ENCODE peak calls at places on chromosomes 6 and 20, in nine cellular contexts. One of them, this sample, is unnamed.

GRCh38 chr6:44668391-44668930 is 281.0 kb downstream of the CDC5L start:
- DNase-seq in heart right ventricle: no peak
- DNase-seq in IMR-90: no peak
- DNase-seq in AG04449: no peak
- DNase-seq in psoas muscle: no peak
- DNase-seq in AG10803: no peak
- DNase-seq in right atrium auricular region: no peak
- DNase-seq in body of pancreas: no peak
- DNase-seq in fibroblast of mammary gland: no peak
- DNase-seq in this sample: no peak

GRCh38 chr20:38168791-38169589 is 3.9 kb upstream of the TGM2 start:
- DNase-seq in body of pancreas: no peak
- DNase-seq in right atrium auricular region: no peak
- DNase-seq in AG04449: no peak
- DNase-seq in fibroblast of mammary gland: no peak
- DNase-seq in psoas muscle: peak
- DNase-seq in AG10803: no peak
- DNase-seq in IMR-90: no peak
- DNase-seq in heart right ventricle: no peak
- DNase-seq in this sample: no peak

GRCh38 chr6:13105139-13105538 is 223.2 kb downstream of the TBC1D7 start:
- DNase-seq in body of pancreas: no peak
- DNase-seq in right atrium auricular region: no peak
- DNase-seq in IMR-90: no peak
- DNase-seq in heart right ventricle: no peak
- DNase-seq in psoas muscle: no peak
- DNase-seq in AG04449: no peak
- DNase-seq in AG10803: no peak
- DNase-seq in fibroblast of mammary gland: no peak
- DNase-seq in this sample: no peak

GRCh38 chr6:160513836-160514235 is 150.2 kb downstream of the LPA start:
- DNase-seq in body of pancreas: no peak
- DNase-seq in heart right ventricle: no peak
- DNase-seq in fibroblast of mammary gland: peak
- DNase-seq in right atrium auricular region: no peak
- DNase-seq in AG10803: no peak
- DNase-seq in psoas muscle: no peak
- DNase-seq in IMR-90: no peak
- DNase-seq in AG04449: no peak
- DNase-seq in this sample: no peak

GRCh38 chr6:114108119-114109002 is 137.4 kb upstream of the HDAC2 start:
- DNase-seq in heart right ventricle: peak
- DNase-seq in right atrium auricular region: peak
- DNase-seq in IMR-90: peak
- DNase-seq in body of pancreas: peak
- DNase-seq in psoas muscle: peak
- DNase-seq in AG04449: no peak
- DNase-seq in fibroblast of mammary gland: peak
- DNase-seq in AG10803: peak
- DNase-seq in this sample: peak

GRCh38 chr6:33624856-33625255 is 3.7 kb downstream of the ITPR3 start:
- DNase-seq in AG04449: no peak
- DNase-seq in body of pancreas: no peak
- DNase-seq in right atrium auricular region: no peak
- DNase-seq in fibroblast of mammary gland: no peak
- DNase-seq in AG10803: no peak
- DNase-seq in heart right ventricle: no peak
- DNase-seq in psoas muscle: no peak
- DNase-seq in IMR-90: no peak
- DNase-seq in this sample: no peak

GRCh38 chr6:20198764-20199174 is 13.5 kb downstream of the MBOAT1 start:
- DNase-seq in heart right ventricle: no peak
- DNase-seq in IMR-90: no peak
- DNase-seq in AG04449: no peak
- DNase-seq in right atrium auricular region: no peak
- DNase-seq in AG10803: no peak
- DNase-seq in body of pancreas: no peak
- DNase-seq in fibroblast of mammary gland: no peak
- DNase-seq in psoas muscle: no peak
- DNase-seq in this sample: no peak

GRCh38 chr20:6381887-6382286 is 259.1 kb upstream of the FERMT1 start:
- DNase-seq in fibroblast of mammary gland: no peak
- DNase-seq in right atrium auricular region: no peak
- DNase-seq in psoas muscle: no peak
- DNase-seq in body of pancreas: no peak
- DNase-seq in IMR-90: peak
- DNase-seq in heart right ventricle: no peak
- DNase-seq in AG10803: no peak
- DNase-seq in AG04449: no peak
- DNase-seq in this sample: no peak

GRCh38 chr6:159819932-159820640 is 20.0 kb downstream of the PNLDC1 start:
- DNase-seq in heart right ventricle: no peak
- DNase-seq in fibroblast of mammary gland: no peak
- DNase-seq in right atrium auricular region: no peak
- DNase-seq in body of pancreas: no peak
- DNase-seq in IMR-90: no peak
- DNase-seq in AG10803: no peak
- DNase-seq in psoas muscle: no peak
- DNase-seq in AG04449: no peak
- DNase-seq in this sample: no peak

GRCh38 chr6:57177545-57178225 is 5.6 kb downstream of the BAG2 start:
- DNase-seq in right atrium auricular region: peak
- DNase-seq in psoas muscle: peak
- DNase-seq in body of pancreas: peak
- DNase-seq in heart right ventricle: peak
- DNase-seq in fibroblast of mammary gland: peak
- DNase-seq in IMR-90: peak
- DNase-seq in AG10803: peak
- DNase-seq in AG04449: no peak
- DNase-seq in this sample: no peak

GRCh38 chr6:23417133-23417532 is 708.9 kb upstream of the NRSN1 start:
- DNase-seq in IMR-90: no peak
- DNase-seq in body of pancreas: no peak
- DNase-seq in heart right ventricle: no peak
- DNase-seq in AG10803: no peak
- DNase-seq in AG04449: no peak
- DNase-seq in fibroblast of mammary gland: no peak
- DNase-seq in right atrium auricular region: no peak
- DNase-seq in psoas muscle: no peak
- DNase-seq in this sample: no peak

GRCh38 chr6:151647871-151648639 is 154.2 kb downstream of the CCDC170 start:
- DNase-seq in AG04449: no peak
- DNase-seq in body of pancreas: no peak
- DNase-seq in right atrium auricular region: no peak
- DNase-seq in IMR-90: no peak
- DNase-seq in psoas muscle: no peak
- DNase-seq in AG10803: no peak
- DNase-seq in heart right ventricle: no peak
- DNase-seq in fibroblast of mammary gland: no peak
- DNase-seq in this sample: no peak

DNA sequence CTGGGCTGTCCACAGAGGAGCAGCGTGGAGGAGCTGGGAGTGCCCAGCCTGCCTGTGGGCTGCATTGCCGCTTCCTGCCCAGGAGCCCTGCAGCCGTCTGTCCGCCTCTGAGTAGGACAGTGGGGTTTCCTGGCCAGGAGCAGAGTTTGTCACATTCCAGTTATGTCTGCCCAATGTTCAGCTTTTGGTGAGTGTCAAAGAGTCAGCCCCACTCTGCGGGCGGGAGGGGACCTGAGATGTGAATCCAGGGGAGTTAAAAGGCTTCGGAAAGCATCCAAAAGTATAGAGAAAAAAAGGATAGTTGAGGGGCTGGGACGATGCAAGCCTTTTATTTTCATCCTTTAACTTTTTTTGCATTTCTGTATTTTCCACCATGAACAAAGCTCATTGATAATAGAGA is 7.2 kb upstream of the GATA5 start:
- DNase-seq in fibroblast of mammary gland: no peak
- DNase-seq in IMR-90: no peak
- DNase-seq in psoas muscle: no peak
- DNase-seq in AG10803: no peak
- DNase-seq in AG04449: no peak
- DNase-seq in right atrium auricular region: no peak
- DNase-seq in body of pancreas: no peak
- DNase-seq in heart right ventricle: no peak
- DNase-seq in this sample: no peak
- H3K4me3 ChIP-seq in fibroblast of mammary gland: no peak
- H3K4me3 ChIP-seq in IMR-90: no peak
- H3K4me3 ChIP-seq in psoas muscle: no peak
- H3K4me3 ChIP-seq in AG10803: no peak
- H3K4me3 ChIP-seq in AG04449: no peak
- H3K4me3 ChIP-seq in right atrium auricular region: peak
- H3K4me3 ChIP-seq in body of pancreas: no peak
- H3K4me3 ChIP-seq in heart right ventricle: no peak
- H3K4me3 ChIP-seq in this sample: no peak

GRCh38 chr6:90347411-90347841 is 50.8 kb upstream of the BACH2 start:
- DNase-seq in AG10803: no peak
- DNase-seq in heart right ventricle: no peak
- DNase-seq in body of pancreas: no peak
- DNase-seq in psoas muscle: no peak
- DNase-seq in right atrium auricular region: no peak
- DNase-seq in fibroblast of mammary gland: peak
- DNase-seq in IMR-90: no peak
- DNase-seq in AG04449: no peak
- DNase-seq in this sample: no peak

GRCh38 chr6:90350689-90351554 is 54.3 kb upstream of the BACH2 start:
- DNase-seq in AG10803: no peak
- DNase-seq in body of pancreas: no peak
- DNase-seq in AG04449: no peak
- DNase-seq in right atrium auricular region: no peak
- DNase-seq in IMR-90: peak
- DNase-seq in psoas muscle: no peak
- DNase-seq in heart right ventricle: no peak
- DNase-seq in fibroblast of mammary gland: no peak
- DNase-seq in this sample: no peak

GRCh38 chr6:90355965-90356364 is 59.3 kb upstream of the BACH2 start:
- DNase-seq in psoas muscle: no peak
- DNase-seq in AG04449: no peak
- DNase-seq in AG10803: no peak
- DNase-seq in IMR-90: no peak
- DNase-seq in body of pancreas: no peak
- DNase-seq in right atrium auricular region: no peak
- DNase-seq in heart right ventricle: no peak
- DNase-seq in fibroblast of mammary gland: no peak
- DNase-seq in this sample: no peak

GRCh38 chr6:90354961-90355360 is 58.3 kb upstream of the BACH2 start:
- DNase-seq in psoas muscle: no peak
- DNase-seq in right atrium auricular region: no peak
- DNase-seq in IMR-90: no peak
- DNase-seq in heart right ventricle: no peak
- DNase-seq in fibroblast of mammary gland: no peak
- DNase-seq in AG04449: no peak
- DNase-seq in AG10803: no peak
- DNase-seq in body of pancreas: no peak
- DNase-seq in this sample: no peak

GRCh38 chr6:90351696-90352095 is 55.1 kb upstream of the BACH2 start:
- DNase-seq in IMR-90: peak
- DNase-seq in AG04449: no peak
- DNase-seq in psoas muscle: no peak
- DNase-seq in fibroblast of mammary gland: peak
- DNase-seq in right atrium auricular region: no peak
- DNase-seq in heart right ventricle: no peak
- DNase-seq in body of pancreas: no peak
- DNase-seq in AG10803: peak
- DNase-seq in this sample: no peak
- TF ChIP-seq CTCF in IMR-90: no peak
- TF ChIP-seq CTCF in AG04449: no peak
- TF ChIP-seq CTCF in psoas muscle: no peak
- TF ChIP-seq CTCF in fibroblast of mammary gland: no peak
- TF ChIP-seq CTCF in right atrium auricular region: no peak
- TF ChIP-seq CTCF in heart right ventricle: no peak
- TF ChIP-seq CTCF in body of pancreas: no peak
- TF ChIP-seq CTCF in AG10803: no peak
- TF ChIP-seq CTCF in this sample: no peak

GRCh38 chr20:46901638-46902037 is 7.0 kb downstream of the EYA2 start:
- DNase-seq in psoas muscle: no peak
- DNase-seq in AG10803: no peak
- DNase-seq in body of pancreas: no peak
- DNase-seq in right atrium auricular region: no peak
- DNase-seq in fibroblast of mammary gland: no peak
- DNase-seq in heart right ventricle: no peak
- DNase-seq in AG04449: no peak
- DNase-seq in IMR-90: no peak
- DNase-seq in this sample: no peak

GRCh38 chr20:46898433-46898832 is 3.8 kb downstream of the EYA2 start:
- DNase-seq in AG04449: no peak
- DNase-seq in heart right ventricle: no peak
- DNase-seq in right atrium auricular region: no peak
- DNase-seq in body of pancreas: no peak
- DNase-seq in AG10803: no peak
- DNase-seq in fibroblast of mammary gland: no peak
- DNase-seq in IMR-90: no peak
- DNase-seq in psoas muscle: no peak
- DNase-seq in this sample: no peak

GRCh38 chr20:46900826-46901225 is 6.2 kb downstream of the EYA2 start:
- DNase-seq in heart right ventricle: no peak
- DNase-seq in psoas muscle: no peak
- DNase-seq in right atrium auricular region: no peak
- DNase-seq in body of pancreas: no peak
- DNase-seq in fibroblast of mammary gland: no peak
- DNase-seq in AG04449: no peak
- DNase-seq in AG10803: no peak
- DNase-seq in IMR-90: no peak
- DNase-seq in this sample: no peak

GRCh38 chr20:46899619-46900018 is 5.0 kb downstream of the EYA2 start:
- DNase-seq in IMR-90: no peak
- DNase-seq in fibroblast of mammary gland: no peak
- DNase-seq in body of pancreas: no peak
- DNase-seq in AG04449: no peak
- DNase-seq in psoas muscle: no peak
- DNase-seq in AG10803: no peak
- DNase-seq in right atrium auricular region: peak
- DNase-seq in heart right ventricle: no peak
- DNase-seq in this sample: no peak

DNA sequence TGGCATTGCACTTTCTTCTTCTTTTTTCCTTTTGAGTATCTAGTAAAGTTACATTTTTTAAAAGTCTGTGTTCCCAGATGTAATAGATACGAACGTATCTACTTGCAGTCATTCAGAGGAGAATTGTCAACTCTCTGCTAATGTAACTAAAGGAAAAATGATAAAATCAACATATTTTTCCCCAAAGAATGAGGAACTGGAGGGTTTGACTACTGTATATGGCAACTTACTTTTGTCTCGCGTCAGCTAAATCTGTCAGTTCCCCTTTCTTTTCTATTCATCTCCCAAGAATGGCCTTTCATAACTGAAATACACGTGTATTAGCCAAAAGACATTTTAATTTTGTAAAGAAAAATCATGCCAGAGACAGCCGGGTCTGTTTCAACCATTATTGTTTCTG is 5.4 kb downstream of the EYA2 start:
- DNase-seq in body of pancreas: no peak
- DNase-seq in IMR-90: no peak
- DNase-seq in heart right ventricle: no peak
- DNase-seq in AG10803: no peak
- DNase-seq in right atrium auricular region: no peak
- DNase-seq in psoas muscle: no peak
- DNase-seq in fibroblast of mammary gland: no peak
- DNase-seq in AG04449: no peak
- DNase-seq in this sample: no peak
- H3K4me3 ChIP-seq in body of pancreas: no peak
- H3K4me3 ChIP-seq in IMR-90: no peak
- H3K4me3 ChIP-seq in heart right ventricle: no peak
- H3K4me3 ChIP-seq in AG10803: no peak
- H3K4me3 ChIP-seq in right atrium auricular region: no peak
- H3K4me3 ChIP-seq in psoas muscle: no peak
- H3K4me3 ChIP-seq in fibroblast of mammary gland: no peak
- H3K4me3 ChIP-seq in AG04449: no peak
- H3K4me3 ChIP-seq in this sample: no peak

GRCh38 chr6:134317471-134318131 is at the start of gene SGK1:
- DNase-seq in psoas muscle: no peak
- DNase-seq in AG10803: peak
- DNase-seq in fibroblast of mammary gland: peak
- DNase-seq in right atrium auricular region: no peak
- DNase-seq in heart right ventricle: peak
- DNase-seq in IMR-90: peak
- DNase-seq in body of pancreas: peak
- DNase-seq in AG04449: no peak
- DNase-seq in this sample: peak
- TF ChIP-seq CTCF in psoas muscle: no peak
- TF ChIP-seq CTCF in AG10803: no peak
- TF ChIP-seq CTCF in fibroblast of mammary gland: no peak
- TF ChIP-seq CTCF in right atrium auricular region: no peak
- TF ChIP-seq CTCF in heart right ventricle: no peak
- TF ChIP-seq CTCF in IMR-90: peak
- TF ChIP-seq CTCF in body of pancreas: no peak
- TF ChIP-seq CTCF in AG04449: no peak
- TF ChIP-seq CTCF in this sample: peak

This sample was measured in astrocyte of the cerebellum.